ENCODE peak calls at places on chromosomes 6 and 20, in six cellular contexts. One of them, this sample, is unnamed. For H3K4me1, the result is how much of the 10 kb centered on the place peaks cover.

GRCh38 chr6:139981066-139981624 is 606.7 kb upstream of the CITED2 start:
- DNase-seq in HepG2: no peak
- DNase-seq in testis: no peak
- DNase-seq in ovary: no peak
- DNase-seq in endothelial cell of umbilical vein: no peak
- DNase-seq in GM12878: no peak
- DNase-seq in this sample: no peak

GRCh38 chr20:33789109-33789857 is 21.9 kb upstream of the CHMP4B start:
- DNase-seq in HepG2: peak
- DNase-seq in testis: no peak
- DNase-seq in ovary: no peak
- DNase-seq in endothelial cell of umbilical vein: peak
- DNase-seq in GM12878: no peak
- DNase-seq in this sample: peak

GRCh38 chr20:4135385-4136077 is 120.2 kb upstream of the RNF24 start:
- DNase-seq in HepG2: peak
- DNase-seq in testis: no peak
- DNase-seq in ovary: no peak
- DNase-seq in endothelial cell of umbilical vein: peak
- DNase-seq in GM12878: no peak
- DNase-seq in this sample: peak

GRCh38 chr6:29628419-29629281 is 4.3 kb downstream of the GABBR1 start:
- DNase-seq in HepG2: peak
- DNase-seq in testis: peak
- DNase-seq in ovary: peak
- DNase-seq in endothelial cell of umbilical vein: peak
- DNase-seq in GM12878: no peak
- DNase-seq in this sample: peak

GRCh38 chr6:154923199-154923869 is 71.8 kb upstream of the TIAM2 start:
- DNase-seq in HepG2: no peak
- DNase-seq in testis: no peak
- DNase-seq in ovary: no peak
- DNase-seq in endothelial cell of umbilical vein: no peak
- DNase-seq in GM12878: no peak
- DNase-seq in this sample: no peak

GRCh38 chr6:1024161-1024560 is 287.7 kb upstream of the FOXQ1 start:
- DNase-seq in HepG2: no peak
- DNase-seq in testis: no peak
- DNase-seq in ovary: no peak
- DNase-seq in endothelial cell of umbilical vein: no peak
- DNase-seq in GM12878: no peak
- DNase-seq in this sample: no peak

GRCh38 chr6:29748391-29749352 is 25.4 kb downstream of the HLA-F start:
- DNase-seq in HepG2: peak
- DNase-seq in testis: peak
- DNase-seq in ovary: peak
- DNase-seq in endothelial cell of umbilical vein: peak
- DNase-seq in GM12878: no peak
- DNase-seq in this sample: peak

GRCh38 chr20:7841291-7841966 is 98.8 kb downstream of the HAO1 start:
- DNase-seq in HepG2: no peak
- DNase-seq in testis: no peak
- DNase-seq in ovary: no peak
- DNase-seq in endothelial cell of umbilical vein: peak
- DNase-seq in GM12878: no peak
- DNase-seq in this sample: no peak

GRCh38 chr6:160010067-160010466 is 41.2 kb downstream of the IGF2R start:
- DNase-seq in HepG2: no peak
- DNase-seq in testis: peak
- DNase-seq in ovary: no peak
- DNase-seq in endothelial cell of umbilical vein: no peak
- DNase-seq in GM12878: no peak
- DNase-seq in this sample: no peak

GRCh38 chr6:7171733-7172132 is 64.0 kb downstream of the RREB1 start:
- DNase-seq in HepG2: no peak
- DNase-seq in testis: no peak
- DNase-seq in ovary: no peak
- DNase-seq in endothelial cell of umbilical vein: no peak
- DNase-seq in GM12878: no peak
- DNase-seq in this sample: no peak

GRCh38 chr6:7169296-7169721 is 61.5 kb downstream of the RREB1 start:
- DNase-seq in HepG2: no peak
- DNase-seq in testis: no peak
- DNase-seq in ovary: no peak
- DNase-seq in endothelial cell of umbilical vein: peak
- DNase-seq in GM12878: no peak
- DNase-seq in this sample: no peak

GRCh38 chr6:7172605-7173185 is 64.9 kb downstream of the RREB1 start:
- DNase-seq in HepG2: no peak
- DNase-seq in testis: no peak
- DNase-seq in ovary: no peak
- DNase-seq in endothelial cell of umbilical vein: peak
- DNase-seq in GM12878: no peak
- DNase-seq in this sample: no peak

GRCh38 chr6:7171119-7171518 is 63.4 kb downstream of the RREB1 start:
- DNase-seq in HepG2: peak
- DNase-seq in testis: no peak
- DNase-seq in ovary: no peak
- DNase-seq in endothelial cell of umbilical vein: no peak
- DNase-seq in GM12878: no peak
- DNase-seq in this sample: peak

DNA sequence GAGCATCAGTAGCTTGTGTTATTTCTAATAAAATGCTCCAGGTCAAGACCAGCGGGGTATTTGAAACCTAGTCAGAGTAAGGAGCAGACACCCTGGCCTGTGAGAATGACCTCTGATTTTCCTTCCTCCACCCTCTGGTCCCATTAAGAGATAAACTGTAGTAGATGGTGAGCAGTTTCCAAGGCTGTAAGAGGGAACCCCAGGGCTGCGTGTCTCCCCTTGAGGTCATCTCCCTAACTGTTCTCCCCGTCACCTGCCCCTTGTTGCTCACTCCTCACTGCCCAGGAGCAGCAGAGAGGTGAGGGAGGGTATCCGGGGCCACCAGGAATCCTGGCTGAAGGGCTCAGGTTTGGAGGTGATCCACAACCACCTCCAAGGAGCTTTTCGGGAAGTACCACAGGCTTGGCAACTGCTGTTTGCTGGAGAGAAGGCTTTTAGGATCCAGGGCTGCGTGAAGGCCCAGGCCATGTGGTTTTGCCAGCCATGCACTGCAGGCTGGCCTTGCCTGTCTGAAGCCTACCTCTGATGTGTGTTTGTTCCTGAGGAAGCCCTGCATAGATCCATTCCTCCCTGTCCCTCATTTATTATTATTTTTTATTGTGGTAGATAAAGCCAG is 62.5 kb downstream of the RREB1 start:
- DNase-seq in HepG2: no peak
- DNase-seq in testis: no peak
- DNase-seq in ovary: no peak
- DNase-seq in endothelial cell of umbilical vein: no peak
- DNase-seq in GM12878: no peak
- DNase-seq in this sample: no peak
- H3K4me1 ChIP-seq in HepG2: half or more
- H3K4me1 ChIP-seq in testis: half or more
- H3K4me1 ChIP-seq in ovary: under half
- H3K4me1 ChIP-seq in endothelial cell of umbilical vein: under half
- H3K4me1 ChIP-seq in GM12878: under half
- H3K4me1 ChIP-seq in this sample: half or more

GRCh38 chr6:28336284-28337024 is 506 bp upstream of the ZSCAN31 start:
- DNase-seq in HepG2: peak
- DNase-seq in testis: peak
- DNase-seq in ovary: no peak
- DNase-seq in endothelial cell of umbilical vein: no peak
- DNase-seq in GM12878: peak
- DNase-seq in this sample: peak
- TF ChIP-seq POLR2A in HepG2: no peak
- TF ChIP-seq POLR2A in testis: no peak
- TF ChIP-seq POLR2A in ovary: no peak
- TF ChIP-seq POLR2A in endothelial cell of umbilical vein: no peak
- TF ChIP-seq POLR2A in GM12878: no peak
- TF ChIP-seq POLR2A in this sample: no peak

GRCh38 chr6:39901116-39901655 is 33.1 kb downstream of the MOCS1 start:
- DNase-seq in HepG2: no peak
- DNase-seq in testis: no peak
- DNase-seq in ovary: no peak
- DNase-seq in endothelial cell of umbilical vein: no peak
- DNase-seq in GM12878: no peak
- DNase-seq in this sample: no peak

GRCh38 chr6:39903656-39904055 is 30.6 kb downstream of the MOCS1 start:
- DNase-seq in HepG2: no peak
- DNase-seq in testis: no peak
- DNase-seq in ovary: no peak
- DNase-seq in endothelial cell of umbilical vein: no peak
- DNase-seq in GM12878: no peak
- DNase-seq in this sample: no peak

GRCh38 chr6:39901670-39902069 is 32.6 kb downstream of the MOCS1 start:
- DNase-seq in HepG2: no peak
- DNase-seq in testis: no peak
- DNase-seq in ovary: no peak
- DNase-seq in endothelial cell of umbilical vein: no peak
- DNase-seq in GM12878: no peak
- DNase-seq in this sample: no peak

GRCh38 chr6:39902136-39902535 is 32.1 kb downstream of the MOCS1 start:
- DNase-seq in HepG2: no peak
- DNase-seq in testis: no peak
- DNase-seq in ovary: no peak
- DNase-seq in endothelial cell of umbilical vein: no peak
- DNase-seq in GM12878: no peak
- DNase-seq in this sample: no peak

DNA sequence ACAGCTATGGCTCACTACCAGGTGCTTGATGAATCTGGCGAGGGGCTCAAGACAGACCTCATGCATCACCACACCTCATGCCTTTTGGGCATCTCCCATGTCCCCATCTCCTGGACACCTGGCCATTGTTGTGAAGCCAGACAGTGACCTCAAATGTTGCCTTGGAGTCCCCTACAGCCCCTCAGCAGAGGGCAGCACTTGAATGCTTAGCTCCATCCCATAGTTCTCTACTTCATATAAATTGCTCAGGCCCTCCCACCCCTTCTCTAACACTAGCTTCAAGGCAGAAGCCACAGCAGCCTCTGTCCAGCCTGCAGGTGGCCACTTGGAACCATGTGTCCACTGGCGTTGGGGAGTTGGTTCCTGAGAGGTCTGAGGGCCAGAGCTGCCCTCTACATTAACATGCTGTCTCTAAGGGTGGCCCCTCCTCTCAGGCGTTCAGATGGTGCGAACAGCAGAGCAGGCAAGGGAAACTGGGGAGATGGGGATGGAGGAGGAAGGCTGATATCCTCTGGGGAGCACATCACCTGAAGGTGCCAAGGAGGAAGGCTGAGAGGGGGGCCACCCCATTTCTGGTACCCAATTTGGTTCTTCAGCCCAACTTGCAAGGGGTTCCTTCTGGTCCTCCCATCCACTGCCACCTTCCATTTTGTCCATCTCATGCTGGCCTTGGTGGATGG is 31.3 kb downstream of the MOCS1 start:
- DNase-seq in HepG2: no peak
- DNase-seq in testis: no peak
- DNase-seq in ovary: no peak
- DNase-seq in endothelial cell of umbilical vein: no peak
- DNase-seq in GM12878: no peak
- DNase-seq in this sample: no peak
- TF ChIP-seq CTCF in HepG2: no peak
- TF ChIP-seq CTCF in testis: no peak
- TF ChIP-seq CTCF in ovary: no peak
- TF ChIP-seq CTCF in endothelial cell of umbilical vein: no peak
- TF ChIP-seq CTCF in GM12878: no peak
- TF ChIP-seq CTCF in this sample: no peak

GRCh38 chr6:43827898-43828297 is 57.9 kb downstream of the VEGFA start:
- DNase-seq in HepG2: no peak
- DNase-seq in testis: no peak
- DNase-seq in ovary: no peak
- DNase-seq in endothelial cell of umbilical vein: no peak
- DNase-seq in GM12878: no peak
- DNase-seq in this sample: no peak

GRCh38 chr6:43825187-43826115 is 55.4 kb downstream of the VEGFA start:
- DNase-seq in HepG2: no peak
- DNase-seq in testis: no peak
- DNase-seq in ovary: no peak
- DNase-seq in endothelial cell of umbilical vein: no peak
- DNase-seq in GM12878: no peak
- DNase-seq in this sample: no peak

GRCh38 chr6:43828711-43829110 is 58.7 kb downstream of the VEGFA start:
- DNase-seq in HepG2: no peak
- DNase-seq in testis: peak
- DNase-seq in ovary: no peak
- DNase-seq in endothelial cell of umbilical vein: no peak
- DNase-seq in GM12878: no peak
- DNase-seq in this sample: no peak

GRCh38 chr6:43824741-43825064 is 54.7 kb downstream of the VEGFA start:
- DNase-seq in HepG2: no peak
- DNase-seq in testis: no peak
- DNase-seq in ovary: no peak
- DNase-seq in endothelial cell of umbilical vein: no peak
- DNase-seq in GM12878: no peak
- DNase-seq in this sample: no peak

GRCh38 chr6:43826739-43827138 is 56.7 kb downstream of the VEGFA start:
- DNase-seq in HepG2: no peak
- DNase-seq in testis: no peak
- DNase-seq in ovary: no peak
- DNase-seq in endothelial cell of umbilical vein: no peak
- DNase-seq in GM12878: no peak
- DNase-seq in this sample: no peak
- H3K4me1 ChIP-seq in HepG2: half or more
- H3K4me1 ChIP-seq in testis: under half
- H3K4me1 ChIP-seq in ovary: under half
- H3K4me1 ChIP-seq in endothelial cell of umbilical vein: under half
- H3K4me1 ChIP-seq in GM12878: under half
- H3K4me1 ChIP-seq in this sample: under half

DNA sequence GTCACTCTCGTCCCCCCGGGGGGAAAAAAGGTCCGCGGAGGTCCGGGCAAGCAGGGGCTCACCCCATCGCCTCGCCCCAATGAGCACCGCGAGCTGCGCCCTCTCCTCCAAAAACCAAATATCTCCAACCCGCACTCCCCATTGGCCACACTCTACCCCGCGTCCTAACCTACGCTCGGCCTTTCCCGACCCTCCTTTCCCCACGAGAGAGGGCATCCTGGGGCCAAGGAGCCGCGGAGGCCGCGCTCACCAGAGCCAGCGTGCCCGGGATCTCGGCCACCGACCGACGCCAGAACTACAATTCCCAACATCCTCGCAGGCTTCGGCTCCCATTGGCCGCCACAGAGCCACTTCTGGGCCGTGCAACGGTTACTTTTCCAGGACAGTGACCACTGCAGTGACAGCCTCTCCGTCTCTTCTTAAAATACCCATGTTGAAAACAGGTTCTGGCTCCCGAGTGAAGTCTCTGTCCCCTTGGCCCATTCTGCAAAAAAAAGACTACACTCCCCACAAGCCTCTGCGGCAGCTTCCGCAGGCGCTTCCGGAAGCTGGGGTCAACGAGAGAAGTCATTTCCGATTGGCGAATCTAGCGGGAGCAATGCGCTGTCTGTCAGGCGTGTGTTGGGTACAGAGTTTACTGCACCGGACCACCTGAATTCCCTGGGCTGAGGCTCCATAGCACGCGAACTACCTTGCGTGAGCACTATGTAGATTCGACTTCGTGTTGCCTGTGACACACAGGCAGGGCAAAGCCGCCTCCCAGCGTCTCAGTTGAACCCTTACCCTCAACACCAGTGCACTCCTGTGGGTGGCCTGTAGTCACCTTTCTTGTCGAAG is at the start of gene ZNF343:
- DNase-seq in HepG2: peak
- DNase-seq in testis: peak
- DNase-seq in ovary: peak
- DNase-seq in endothelial cell of umbilical vein: peak
- DNase-seq in GM12878: peak
- DNase-seq in this sample: peak
- TF ChIP-seq POLR2A in HepG2: peak
- TF ChIP-seq POLR2A in testis: no peak
- TF ChIP-seq POLR2A in ovary: peak
- TF ChIP-seq POLR2A in endothelial cell of umbilical vein: peak
- TF ChIP-seq POLR2A in GM12878: peak
- TF ChIP-seq POLR2A in this sample: peak

This sample was measured in transverse colon.